ENCODE peak calls at places on chromosomes 7 and 10, in ten cellular contexts. One of them, this sample, is unnamed.

GRCh38 chr10:46551701-46552525 is 4.5 kb downstream of the GPRIN2 start:
- DNase-seq in activated B cell treated with CpG ODN at 0.5 μM for 24 hours: peak
- DNase-seq in GM20000: no peak
- DNase-seq in DND-41: peak
- DNase-seq in endothelial cell: peak
- DNase-seq in CD14-positive monocyte: peak
- DNase-seq in keratinocyte: no peak
- DNase-seq in OCI-LY7: no peak
- DNase-seq in thoracic aorta: peak
- DNase-seq in HCT116: no peak
- DNase-seq in this sample: peak

GRCh38 chr10:129417164-129417563 is 49.9 kb upstream of the MGMT start:
- DNase-seq in activated B cell treated with CpG ODN at 0.5 μM for 24 hours: no peak
- DNase-seq in GM20000: no peak
- DNase-seq in DND-41: no peak
- DNase-seq in endothelial cell: no peak
- DNase-seq in CD14-positive monocyte: no peak
- DNase-seq in keratinocyte: no peak
- DNase-seq in OCI-LY7: no peak
- DNase-seq in thoracic aorta: no peak
- DNase-seq in HCT116: no peak
- DNase-seq in this sample: no peak

GRCh38 chr7:140604760-140605159 is 35.9 kb downstream of the DENND2A start:
- DNase-seq in activated B cell treated with CpG ODN at 0.5 μM for 24 hours: no peak
- DNase-seq in GM20000: no peak
- DNase-seq in DND-41: no peak
- DNase-seq in endothelial cell: no peak
- DNase-seq in CD14-positive monocyte: no peak
- DNase-seq in keratinocyte: no peak
- DNase-seq in OCI-LY7: no peak
- DNase-seq in thoracic aorta: no peak
- DNase-seq in HCT116: no peak
- DNase-seq in this sample: no peak

GRCh38 chr10:14822879-14823755 is 14.7 kb downstream of the CDNF start:
- DNase-seq in activated B cell treated with CpG ODN at 0.5 μM for 24 hours: no peak
- DNase-seq in GM20000: peak
- DNase-seq in DND-41: no peak
- DNase-seq in endothelial cell: peak
- DNase-seq in CD14-positive monocyte: peak
- DNase-seq in keratinocyte: no peak
- DNase-seq in OCI-LY7: peak
- DNase-seq in thoracic aorta: no peak
- DNase-seq in HCT116: peak
- DNase-seq in this sample: no peak

GRCh38 chr10:77105756-77106155 is 531.9 kb downstream of the KCNMA1 start:
- DNase-seq in activated B cell treated with CpG ODN at 0.5 μM for 24 hours: no peak
- DNase-seq in GM20000: no peak
- DNase-seq in DND-41: no peak
- DNase-seq in endothelial cell: no peak
- DNase-seq in CD14-positive monocyte: no peak
- DNase-seq in keratinocyte: no peak
- DNase-seq in OCI-LY7: no peak
- DNase-seq in thoracic aorta: no peak
- DNase-seq in HCT116: no peak
- DNase-seq in this sample: no peak

GRCh38 chr10:75234683-75235374 is 928 bp downstream of the COMTD1 start:
- DNase-seq in activated B cell treated with CpG ODN at 0.5 μM for 24 hours: no peak
- DNase-seq in GM20000: no peak
- DNase-seq in DND-41: no peak
- DNase-seq in endothelial cell: peak
- DNase-seq in CD14-positive monocyte: no peak
- DNase-seq in keratinocyte: no peak
- DNase-seq in OCI-LY7: peak
- DNase-seq in thoracic aorta: no peak
- DNase-seq in HCT116: no peak
- DNase-seq in this sample: no peak

GRCh38 chr10:112919721-112920120 is 30.3 kb upstream of the TCF7L2 start:
- DNase-seq in activated B cell treated with CpG ODN at 0.5 μM for 24 hours: no peak
- DNase-seq in GM20000: no peak
- DNase-seq in DND-41: no peak
- DNase-seq in endothelial cell: no peak
- DNase-seq in CD14-positive monocyte: no peak
- DNase-seq in keratinocyte: peak
- DNase-seq in OCI-LY7: no peak
- DNase-seq in thoracic aorta: no peak
- DNase-seq in HCT116: peak
- DNase-seq in this sample: no peak

GRCh38 chr7:38561166-38561565 is 70.0 kb downstream of the AMPH start:
- DNase-seq in activated B cell treated with CpG ODN at 0.5 μM for 24 hours: no peak
- DNase-seq in GM20000: no peak
- DNase-seq in DND-41: no peak
- DNase-seq in endothelial cell: no peak
- DNase-seq in CD14-positive monocyte: no peak
- DNase-seq in keratinocyte: peak
- DNase-seq in OCI-LY7: no peak
- DNase-seq in thoracic aorta: no peak
- DNase-seq in HCT116: no peak
- DNase-seq in this sample: no peak

GRCh38 chr7:155647302-155647701 is 2.8 kb downstream of the RBM33 start:
- DNase-seq in activated B cell treated with CpG ODN at 0.5 μM for 24 hours: no peak
- DNase-seq in GM20000: no peak
- DNase-seq in DND-41: no peak
- DNase-seq in endothelial cell: no peak
- DNase-seq in CD14-positive monocyte: no peak
- DNase-seq in keratinocyte: no peak
- DNase-seq in OCI-LY7: no peak
- DNase-seq in thoracic aorta: no peak
- DNase-seq in HCT116: no peak
- DNase-seq in this sample: no peak

GRCh38 chr7:79619216-79619615 is 165.7 kb upstream of the MAGI2 start:
- DNase-seq in activated B cell treated with CpG ODN at 0.5 μM for 24 hours: no peak
- DNase-seq in GM20000: no peak
- DNase-seq in DND-41: no peak
- DNase-seq in endothelial cell: no peak
- DNase-seq in CD14-positive monocyte: no peak
- DNase-seq in keratinocyte: no peak
- DNase-seq in OCI-LY7: no peak
- DNase-seq in thoracic aorta: no peak
- DNase-seq in HCT116: no peak
- DNase-seq in this sample: no peak
- TF ChIP-seq CTCF in activated B cell treated with CpG ODN at 0.5 μM for 24 hours: no peak
- TF ChIP-seq CTCF in GM20000: no peak
- TF ChIP-seq CTCF in DND-41: no peak
- TF ChIP-seq CTCF in endothelial cell: no peak
- TF ChIP-seq CTCF in CD14-positive monocyte: no peak
- TF ChIP-seq CTCF in keratinocyte: no peak
- TF ChIP-seq CTCF in OCI-LY7: no peak
- TF ChIP-seq CTCF in thoracic aorta: no peak
- TF ChIP-seq CTCF in HCT116: no peak
- TF ChIP-seq CTCF in this sample: no peak

GRCh38 chr10:127196227-127196954 is at the start of gene INSYN2A:
- DNase-seq in activated B cell treated with CpG ODN at 0.5 μM for 24 hours: no peak
- DNase-seq in GM20000: peak
- DNase-seq in DND-41: no peak
- DNase-seq in endothelial cell: peak
- DNase-seq in CD14-positive monocyte: no peak
- DNase-seq in keratinocyte: no peak
- DNase-seq in OCI-LY7: no peak
- DNase-seq in thoracic aorta: no peak
- DNase-seq in HCT116: no peak
- DNase-seq in this sample: no peak
- TF ChIP-seq CTCF in activated B cell treated with CpG ODN at 0.5 μM for 24 hours: no peak
- TF ChIP-seq CTCF in GM20000: no peak
- TF ChIP-seq CTCF in DND-41: no peak
- TF ChIP-seq CTCF in endothelial cell: no peak
- TF ChIP-seq CTCF in CD14-positive monocyte: no peak
- TF ChIP-seq CTCF in keratinocyte: no peak
- TF ChIP-seq CTCF in OCI-LY7: no peak
- TF ChIP-seq CTCF in thoracic aorta: no peak
- TF ChIP-seq CTCF in HCT116: no peak
- TF ChIP-seq CTCF in this sample: peak

GRCh38 chr10:73218466-73219191 is 28.4 kb downstream of the DNAJC9 start:
- DNase-seq in activated B cell treated with CpG ODN at 0.5 μM for 24 hours: no peak
- DNase-seq in GM20000: peak
- DNase-seq in DND-41: no peak
- DNase-seq in endothelial cell: no peak
- DNase-seq in CD14-positive monocyte: no peak
- DNase-seq in keratinocyte: no peak
- DNase-seq in OCI-LY7: peak
- DNase-seq in thoracic aorta: no peak
- DNase-seq in HCT116: peak
- DNase-seq in this sample: no peak
- TF ChIP-seq CTCF in activated B cell treated with CpG ODN at 0.5 μM for 24 hours: no peak
- TF ChIP-seq CTCF in GM20000: peak
- TF ChIP-seq CTCF in DND-41: peak
- TF ChIP-seq CTCF in endothelial cell: peak
- TF ChIP-seq CTCF in CD14-positive monocyte: peak
- TF ChIP-seq CTCF in keratinocyte: peak
- TF ChIP-seq CTCF in OCI-LY7: peak
- TF ChIP-seq CTCF in thoracic aorta: no peak
- TF ChIP-seq CTCF in HCT116: peak
- TF ChIP-seq CTCF in this sample: peak

GRCh38 chr10:104274762-104275721 is 6.1 kb downstream of the GSTO2 start:
- DNase-seq in activated B cell treated with CpG ODN at 0.5 μM for 24 hours: peak
- DNase-seq in GM20000: peak
- DNase-seq in DND-41: no peak
- DNase-seq in endothelial cell: peak
- DNase-seq in CD14-positive monocyte: no peak
- DNase-seq in keratinocyte: no peak
- DNase-seq in OCI-LY7: peak
- DNase-seq in thoracic aorta: no peak
- DNase-seq in HCT116: peak
- DNase-seq in this sample: no peak
- TF ChIP-seq CTCF in activated B cell treated with CpG ODN at 0.5 μM for 24 hours: no peak
- TF ChIP-seq CTCF in GM20000: peak
- TF ChIP-seq CTCF in DND-41: peak
- TF ChIP-seq CTCF in endothelial cell: peak
- TF ChIP-seq CTCF in CD14-positive monocyte: peak
- TF ChIP-seq CTCF in keratinocyte: peak
- TF ChIP-seq CTCF in OCI-LY7: peak
- TF ChIP-seq CTCF in thoracic aorta: peak
- TF ChIP-seq CTCF in HCT116: peak
- TF ChIP-seq CTCF in this sample: peak

GRCh38 chr10:27252267-27253000 is 11.8 kb upstream of the ACBD5 start:
- DNase-seq in activated B cell treated with CpG ODN at 0.5 μM for 24 hours: peak
- DNase-seq in GM20000: peak
- DNase-seq in DND-41: no peak
- DNase-seq in endothelial cell: peak
- DNase-seq in CD14-positive monocyte: peak
- DNase-seq in keratinocyte: no peak
- DNase-seq in OCI-LY7: no peak
- DNase-seq in thoracic aorta: no peak
- DNase-seq in HCT116: no peak
- DNase-seq in this sample: no peak
- TF ChIP-seq CTCF in activated B cell treated with CpG ODN at 0.5 μM for 24 hours: no peak
- TF ChIP-seq CTCF in GM20000: peak
- TF ChIP-seq CTCF in DND-41: no peak
- TF ChIP-seq CTCF in endothelial cell: peak
- TF ChIP-seq CTCF in CD14-positive monocyte: peak
- TF ChIP-seq CTCF in keratinocyte: no peak
- TF ChIP-seq CTCF in OCI-LY7: no peak
- TF ChIP-seq CTCF in thoracic aorta: peak
- TF ChIP-seq CTCF in HCT116: no peak
- TF ChIP-seq CTCF in this sample: peak

GRCh38 chr7:131586759-131587158 is 30.3 kb upstream of the PODXL start:
- DNase-seq in activated B cell treated with CpG ODN at 0.5 μM for 24 hours: no peak
- DNase-seq in GM20000: no peak
- DNase-seq in DND-41: no peak
- DNase-seq in endothelial cell: no peak
- DNase-seq in CD14-positive monocyte: no peak
- DNase-seq in keratinocyte: no peak
- DNase-seq in OCI-LY7: no peak
- DNase-seq in thoracic aorta: no peak
- DNase-seq in HCT116: no peak
- DNase-seq in this sample: no peak

GRCh38 chr7:131586259-131586658 is 29.8 kb upstream of the PODXL start:
- DNase-seq in activated B cell treated with CpG ODN at 0.5 μM for 24 hours: no peak
- DNase-seq in GM20000: no peak
- DNase-seq in DND-41: no peak
- DNase-seq in endothelial cell: no peak
- DNase-seq in CD14-positive monocyte: no peak
- DNase-seq in keratinocyte: no peak
- DNase-seq in OCI-LY7: no peak
- DNase-seq in thoracic aorta: no peak
- DNase-seq in HCT116: no peak
- DNase-seq in this sample: no peak

GRCh38 chr7:131583430-131583829 is 27.0 kb upstream of the PODXL start:
- DNase-seq in activated B cell treated with CpG ODN at 0.5 μM for 24 hours: no peak
- DNase-seq in GM20000: no peak
- DNase-seq in DND-41: no peak
- DNase-seq in endothelial cell: no peak
- DNase-seq in CD14-positive monocyte: no peak
- DNase-seq in keratinocyte: no peak
- DNase-seq in OCI-LY7: no peak
- DNase-seq in thoracic aorta: no peak
- DNase-seq in HCT116: no peak
- DNase-seq in this sample: no peak

GRCh38 chr7:131578602-131579001 is 22.2 kb upstream of the PODXL start:
- DNase-seq in activated B cell treated with CpG ODN at 0.5 μM for 24 hours: no peak
- DNase-seq in GM20000: no peak
- DNase-seq in DND-41: no peak
- DNase-seq in endothelial cell: no peak
- DNase-seq in CD14-positive monocyte: no peak
- DNase-seq in keratinocyte: no peak
- DNase-seq in OCI-LY7: no peak
- DNase-seq in thoracic aorta: no peak
- DNase-seq in HCT116: no peak
- DNase-seq in this sample: no peak

GRCh38 chr7:131581241-131582157 is 25.1 kb upstream of the PODXL start:
- DNase-seq in activated B cell treated with CpG ODN at 0.5 μM for 24 hours: no peak
- DNase-seq in GM20000: no peak
- DNase-seq in DND-41: peak
- DNase-seq in endothelial cell: no peak
- DNase-seq in CD14-positive monocyte: no peak
- DNase-seq in keratinocyte: no peak
- DNase-seq in OCI-LY7: no peak
- DNase-seq in thoracic aorta: no peak
- DNase-seq in HCT116: no peak
- DNase-seq in this sample: no peak
- TF ChIP-seq CTCF in activated B cell treated with CpG ODN at 0.5 μM for 24 hours: no peak
- TF ChIP-seq CTCF in GM20000: no peak
- TF ChIP-seq CTCF in DND-41: peak
- TF ChIP-seq CTCF in endothelial cell: no peak
- TF ChIP-seq CTCF in CD14-positive monocyte: no peak
- TF ChIP-seq CTCF in keratinocyte: no peak
- TF ChIP-seq CTCF in OCI-LY7: no peak
- TF ChIP-seq CTCF in thoracic aorta: no peak
- TF ChIP-seq CTCF in HCT116: peak
- TF ChIP-seq CTCF in this sample: peak

This sample was measured in chondrocyte.